ENCODE peak calls at places on chromosome 18, in nine cellular contexts. I, Q, H, P, O, J, D, K and E are unnamed samples.

GRCh38 chr18:65725421-65726050 is 25.3 kb upstream of the CDH7 start:
- DNase-seq in I (peak), Q (peak), H (no peak), P (peak), O (no peak), J (no peak), D (peak), K (no peak), E (no peak)

GRCh38 chr18:475202-475624 is 25.3 kb downstream of the COLEC12 start:
- DNase-seq in I (no peak), Q (peak), H (no peak), P (no peak), O (no peak), J (no peak), D (no peak), K (peak), E (no peak)

GRCh38 chr18:12766986-12767433 is 64.2 kb downstream of the PSMG2 start:
- DNase-seq in I (no peak), Q (no peak), H (no peak), P (peak), O (no peak), J (no peak), D (no peak), K (no peak), E (no peak)

GRCh38 chr18:41131050-41131449 is 824.0 kb upstream of the PIK3C3 start:
- DNase-seq in I (no peak), Q (no peak), H (no peak), P (no peak), O (no peak), J (no peak), D (no peak), K (no peak), E (no peak)

GRCh38 chr18:46073474-46074331 is 1.6 kb upstream of the PSTPIP2 start:
- DNase-seq in I (peak), Q (peak), H (peak), P (peak), O (no peak), J (no peak), D (peak), K (peak), E (no peak)

GRCh38 chr18:48676756-48677368 is 138.0 kb downstream of the CTIF start:
- DNase-seq in I (peak), Q (peak), H (peak), P (peak), O (peak), J (no peak), D (peak), K (peak), E (peak)

GRCh38 chr18:9704233-9705118 is 3.6 kb upstream of the RAB31 start:
- DNase-seq in I (no peak), Q (no peak), H (no peak), P (no peak), O (no peak), J (no peak), D (no peak), K (no peak), E (no peak)

GRCh38 chr18:58567453-58568196 is 61.3 kb downstream of the ALPK2 start:
- DNase-seq in I (peak), Q (peak), H (no peak), P (no peak), O (no peak), J (peak), D (no peak), K (no peak), E (peak)

GRCh38 chr18:40957533-40958070 is 997.4 kb upstream of the PIK3C3 start:
- DNase-seq in I (no peak), Q (no peak), H (no peak), P (no peak), O (no peak), J (peak), D (no peak), K (no peak), E (no peak)

GRCh38 chr18:58861353-58861752 is 3.3 kb upstream of the ZNF532 start:
- DNase-seq in I (peak), Q (no peak), H (no peak), P (no peak), O (no peak), J (no peak), D (no peak), K (no peak), E (no peak)

GRCh38 chr18:13800505-13801259 is 23.3 kb upstream of the MC5R start:
- DNase-seq in I (peak), Q (peak), H (peak), P (peak), O (peak), J (no peak), D (peak), K (peak), E (no peak)

GRCh38 chr18:49014605-49015267 is 64.0 kb upstream of the SMAD7 start:
- DNase-seq in I (no peak), Q (no peak), H (no peak), P (no peak), O (no peak), J (no peak), D (no peak), K (no peak), E (no peak)

GRCh38 chr18:28588884-28589549 is 412.1 kb upstream of the CDH2 start:
- DNase-seq in I (no peak), Q (no peak), H (no peak), P (no peak), O (no peak), J (no peak), D (no peak), K (no peak), E (no peak)

GRCh38 chr18:41389936-41390667 is 564.9 kb upstream of the PIK3C3 start:
- DNase-seq in I (no peak), Q (no peak), H (no peak), P (no peak), O (no peak), J (no peak), D (no peak), K (no peak), E (no peak)

GRCh38 chr18:23523429-23524212 is 20.3 kb downstream of the RMC1 start:
- DNase-seq in I (peak), Q (no peak), H (no peak), P (no peak), O (no peak), J (no peak), D (no peak), K (no peak), E (no peak)

GRCh38 chr18:79496237-79496977 is 100.7 kb downstream of the NFATC1 start:
- DNase-seq in I (no peak), Q (no peak), H (no peak), P (no peak), O (peak), J (no peak), D (no peak), K (no peak), E (no peak)

GRCh38 chr18:63368611-63369010 is 1.6 kb upstream of the KDSR start:
- DNase-seq in I (no peak), Q (no peak), H (no peak), P (no peak), O (no peak), J (no peak), D (no peak), K (no peak), E (no peak)

GRCh38 chr18:7567487-7568425 is 640 bp downstream of the PTPRM start:
- DNase-seq in I (peak), Q (peak), H (peak), P (peak), O (peak), J (no peak), D (no peak), K (peak), E (peak)

GRCh38 chr18:72652990-72653593 is 109.0 kb upstream of the CBLN2 start:
- DNase-seq in I (peak), Q (no peak), H (peak), P (peak), O (no peak), J (no peak), D (no peak), K (peak), E (no peak)

GRCh38 chr18:77208969-77209368 is 40.7 kb upstream of the GALR1 start:
- DNase-seq in I (peak), Q (peak), H (peak), P (no peak), O (peak), J (no peak), D (no peak), K (no peak), E (no peak)

GRCh38 chr18:43830303-43830702 is 553.0 kb upstream of the SYT4 start:
- DNase-seq in I (no peak), Q (no peak), H (no peak), P (no peak), O (no peak), J (no peak), D (no peak), K (no peak), E (no peak)

GRCh38 chr18:21242141-21243040 is at the start of gene GREB1L:
- DNase-seq in I (peak), Q (peak), H (no peak), P (peak), O (peak), J (no peak), D (peak), K (peak), E (peak)

GRCh38 chr18:23422751-23423418 is 30.2 kb upstream of the RIOK3 start:
- DNase-seq in I (peak), Q (no peak), H (no peak), P (no peak), O (peak), J (no peak), D (no peak), K (peak), E (peak)

GRCh38 chr18:79796016-79796415 is 1.7 kb upstream of the KCNG2 start:
- DNase-seq in I (no peak), Q (no peak), H (no peak), P (no peak), O (no peak), J (no peak), D (no peak), K (no peak), E (no peak)

GRCh38 chr18:966095-967036 is 61.7 kb downstream of the ADCYAP1 start:
- DNase-seq in I (no peak), Q (no peak), H (no peak), P (no peak), O (no peak), J (no peak), D (no peak), K (no peak), E (no peak)

GRCh38 chr18:7953085-7953958 is 386.2 kb downstream of the PTPRM start:
- DNase-seq in I (no peak), Q (no peak), H (no peak), P (no peak), O (no peak), J (no peak), D (no peak), K (no peak), E (no peak)

GRCh38 chr18:12921178-12921577 is 26.6 kb upstream of the SEH1L start:
- DNase-seq in I (no peak), Q (no peak), H (peak), P (no peak), O (no peak), J (no peak), D (no peak), K (no peak), E (no peak)

GRCh38 chr18:24033644-24034412 is 19.3 kb downstream of the TTC39C start:
- DNase-seq in I (no peak), Q (no peak), H (no peak), P (no peak), O (no peak), J (no peak), D (no peak), K (no peak), E (no peak)